ENCODE peak calls at places on chromosome 13, in ten cellular contexts. T is psoas muscle; P is NCI-H2171 treated with DMSO at 0.1 percent for 48 hours; S is neural progenitor cell; Y is stimulated activated CD8-positive, alpha-beta memory T cell treated with anti-CD3 and anti-CD28 coated beads, Interleukin-4, amount 100 ng/mL, for 1 hour; B is stomach; G is astrocyte of the spinal cord; M is stimulated activated CD4-positive, alpha-beta T cell treated with anti-CD3 and anti-CD28 coated beads, Interleukin-4, amount 100 ng/mL, for 4 hours; Z is right cardiac atrium; U is occipital lobe. D is an unnamed sample.

GRCh38 chr13:38947049-38947448 is 43.6 kb downstream of the STOML3 start:
- DNase-seq in T (no peak), P (no peak), S (no peak), Y (no peak), B (no peak), G (no peak), M (no peak), Z (no peak), U (no peak), D (no peak)

GRCh38 chr13:60696602-60697001 is 299.6 kb downstream of the TDRD3 start:
- DNase-seq in T (no peak), P (no peak), S (no peak), Y (no peak), B (no peak), G (no peak), M (no peak), Z (no peak), U (no peak), D (no peak)

GRCh38 chr13:34833562-34834182 is 108.4 kb upstream of the NBEA start:
- DNase-seq in T (no peak), P (no peak), S (peak; percentile 25), Y (no peak), B (no peak), G (no peak), M (no peak), Z (no peak), U (no peak), D (no peak)

GRCh38 chr13:48730971-48731658 is 77.4 kb downstream of the CYSLTR2 start:
- DNase-seq in T (no peak), P (no peak), S (peak; percentile 9), Y (no peak), B (no peak), G (peak; percentile 42), M (no peak), Z (no peak), U (no peak), D (no peak)

GRCh38 chr13:67023088-67023893 is 206.8 kb downstream of the PCDH9 start:
- DNase-seq in T (no peak), P (peak; percentile 81), S (peak; percentile 54), Y (no peak), B (no peak), G (peak; percentile 96), M (no peak), Z (no peak), U (no peak), D (no peak)

GRCh38 chr13:110648155-110648819 is 32.9 kb downstream of the NAXD start:
- DNase-seq in T (no peak), P (peak; percentile 38), S (no peak), Y (no peak), B (no peak), G (no peak), M (no peak), Z (no peak), U (no peak), D (no peak)

GRCh38 chr13:95552208-95552538 is 347 bp upstream of the CLDN10 start:
- DNase-seq in T (no peak), P (no peak), S (no peak), Y (no peak), B (no peak), G (no peak), M (no peak), Z (peak; percentile 11), U (no peak), D (no peak)

GRCh38 chr13:22000191-22000590 is 329.3 kb downstream of the FGF9 start:
- DNase-seq in T (no peak), P (no peak), S (no peak), Y (no peak), B (no peak), G (no peak), M (no peak), Z (no peak), U (no peak), D (no peak)

GRCh38 chr13:20953245-20953931 is 50.8 kb upstream of the XPO4 start:
- DNase-seq in T (no peak), P (no peak), S (no peak), Y (no peak), B (no peak), G (no peak), M (no peak), Z (no peak), U (no peak), D (no peak)

GRCh38 chr13:41520699-41521630 is 63.6 kb downstream of the RGCC start:
- DNase-seq in T (no peak), P (no peak), S (no peak), Y (no peak), B (no peak), G (no peak), M (no peak), Z (no peak), U (no peak), D (no peak)